ENCODE peak calls at places on chromosomes 4 and X, in six cellular contexts. One of them, this sample, is unnamed.

GRCh38 chrX:79557212-79557611 is 190.1 kb upstream of the ITM2A start:
- DNase-seq in AG08396: no peak
- DNase-seq in Right ventricle myocardium superior: no peak
- DNase-seq in NCI-H774: no peak
- DNase-seq in keratinocyte: no peak
- DNase-seq in stimulated activated CD8-positive, alpha-beta memory T cell treated with anti-CD3 and anti-CD28 coated beads, Interleukin-12 subunit alpha, Interleukin-12 subunit beta, amount 100 ng/mL, for 4 hours: no peak
- DNase-seq in this sample: no peak

GRCh38 chr4:139889901-139890300 is 224.3 kb downstream of the MGST2 start:
- DNase-seq in AG08396: no peak
- DNase-seq in keratinocyte: no peak
- DNase-seq in Right ventricle myocardium superior: no peak
- DNase-seq in NCI-H774: no peak
- DNase-seq in stimulated activated CD8-positive, alpha-beta memory T cell treated with anti-CD3 and anti-CD28 coated beads, Interleukin-12 subunit alpha, Interleukin-12 subunit beta, amount 100 ng/mL, for 4 hours: no peak
- DNase-seq in this sample: no peak

GRCh38 chr4:665381-665750 is 8.7 kb downstream of the ATP5ME start:
- DNase-seq in keratinocyte: no peak
- DNase-seq in NCI-H774: no peak
- DNase-seq in Right ventricle myocardium superior: peak
- DNase-seq in stimulated activated CD8-positive, alpha-beta memory T cell treated with anti-CD3 and anti-CD28 coated beads, Interleukin-12 subunit alpha, Interleukin-12 subunit beta, amount 100 ng/mL, for 4 hours: no peak
- DNase-seq in AG08396: no peak
- DNase-seq in this sample: no peak

GRCh38 chrX:22577181-22577580 is 304.5 kb downstream of the CBLL2 start:
- DNase-seq in stimulated activated CD8-positive, alpha-beta memory T cell treated with anti-CD3 and anti-CD28 coated beads, Interleukin-12 subunit alpha, Interleukin-12 subunit beta, amount 100 ng/mL, for 4 hours: no peak
- DNase-seq in Right ventricle myocardium superior: no peak
- DNase-seq in AG08396: peak
- DNase-seq in NCI-H774: no peak
- DNase-seq in keratinocyte: peak
- DNase-seq in this sample: no peak

GRCh38 chr4:180434131-180434895 is 1808.9 kb upstream of the TENM3 start:
- DNase-seq in AG08396: no peak
- DNase-seq in keratinocyte: no peak
- DNase-seq in Right ventricle myocardium superior: no peak
- DNase-seq in NCI-H774: no peak
- DNase-seq in stimulated activated CD8-positive, alpha-beta memory T cell treated with anti-CD3 and anti-CD28 coated beads, Interleukin-12 subunit alpha, Interleukin-12 subunit beta, amount 100 ng/mL, for 4 hours: no peak
- DNase-seq in this sample: no peak

GRCh38 chr4:104735174-104735573 is 240.5 kb upstream of the CXXC4 start:
- DNase-seq in AG08396: no peak
- DNase-seq in Right ventricle myocardium superior: no peak
- DNase-seq in stimulated activated CD8-positive, alpha-beta memory T cell treated with anti-CD3 and anti-CD28 coated beads, Interleukin-12 subunit alpha, Interleukin-12 subunit beta, amount 100 ng/mL, for 4 hours: no peak
- DNase-seq in NCI-H774: no peak
- DNase-seq in keratinocyte: no peak
- DNase-seq in this sample: no peak

GRCh38 chr4:180059216-180059881 is 2183.9 kb upstream of the TENM3 start:
- DNase-seq in Right ventricle myocardium superior: no peak
- DNase-seq in keratinocyte: no peak
- DNase-seq in NCI-H774: no peak
- DNase-seq in AG08396: peak
- DNase-seq in stimulated activated CD8-positive, alpha-beta memory T cell treated with anti-CD3 and anti-CD28 coated beads, Interleukin-12 subunit alpha, Interleukin-12 subunit beta, amount 100 ng/mL, for 4 hours: no peak
- DNase-seq in this sample: peak

GRCh38 chrX:20399728-20400414 is 133.2 kb upstream of the RPS6KA3 start:
- DNase-seq in AG08396: no peak
- DNase-seq in Right ventricle myocardium superior: no peak
- DNase-seq in NCI-H774: no peak
- DNase-seq in keratinocyte: no peak
- DNase-seq in stimulated activated CD8-positive, alpha-beta memory T cell treated with anti-CD3 and anti-CD28 coated beads, Interleukin-12 subunit alpha, Interleukin-12 subunit beta, amount 100 ng/mL, for 4 hours: no peak
- DNase-seq in this sample: no peak

GRCh38 chr4:7647932-7648812 is 213.4 kb upstream of the PSAPL1 start:
- DNase-seq in NCI-H774: no peak
- DNase-seq in AG08396: peak
- DNase-seq in keratinocyte: no peak
- DNase-seq in Right ventricle myocardium superior: no peak
- DNase-seq in stimulated activated CD8-positive, alpha-beta memory T cell treated with anti-CD3 and anti-CD28 coated beads, Interleukin-12 subunit alpha, Interleukin-12 subunit beta, amount 100 ng/mL, for 4 hours: no peak
- DNase-seq in this sample: no peak

GRCh38 chr4:55722132-55722531 is 86.0 kb upstream of the NMU start:
- DNase-seq in AG08396: no peak
- DNase-seq in NCI-H774: no peak
- DNase-seq in Right ventricle myocardium superior: no peak
- DNase-seq in keratinocyte: no peak
- DNase-seq in stimulated activated CD8-positive, alpha-beta memory T cell treated with anti-CD3 and anti-CD28 coated beads, Interleukin-12 subunit alpha, Interleukin-12 subunit beta, amount 100 ng/mL, for 4 hours: no peak
- DNase-seq in this sample: no peak

GRCh38 chr4:168859100-168859499 is 151.0 kb downstream of the CBR4 start:
- DNase-seq in stimulated activated CD8-positive, alpha-beta memory T cell treated with anti-CD3 and anti-CD28 coated beads, Interleukin-12 subunit alpha, Interleukin-12 subunit beta, amount 100 ng/mL, for 4 hours: no peak
- DNase-seq in NCI-H774: no peak
- DNase-seq in Right ventricle myocardium superior: no peak
- DNase-seq in keratinocyte: no peak
- DNase-seq in AG08396: no peak
- DNase-seq in this sample: no peak

GRCh38 chr4:127219247-127219646 is 413.5 kb upstream of the INTU start:
- DNase-seq in stimulated activated CD8-positive, alpha-beta memory T cell treated with anti-CD3 and anti-CD28 coated beads, Interleukin-12 subunit alpha, Interleukin-12 subunit beta, amount 100 ng/mL, for 4 hours: no peak
- DNase-seq in Right ventricle myocardium superior: no peak
- DNase-seq in AG08396: no peak
- DNase-seq in keratinocyte: no peak
- DNase-seq in NCI-H774: no peak
- DNase-seq in this sample: no peak

GRCh38 chr4:41212221-41213203 is 1.8 kb downstream of the APBB2 start:
- DNase-seq in AG08396: peak
- DNase-seq in Right ventricle myocardium superior: no peak
- DNase-seq in keratinocyte: no peak
- DNase-seq in stimulated activated CD8-positive, alpha-beta memory T cell treated with anti-CD3 and anti-CD28 coated beads, Interleukin-12 subunit alpha, Interleukin-12 subunit beta, amount 100 ng/mL, for 4 hours: no peak
- DNase-seq in NCI-H774: peak
- DNase-seq in this sample: peak

GRCh38 chr4:157992948-157993839 is 179.6 kb downstream of the GASK1B start:
- DNase-seq in AG08396: no peak
- DNase-seq in Right ventricle myocardium superior: no peak
- DNase-seq in keratinocyte: no peak
- DNase-seq in stimulated activated CD8-positive, alpha-beta memory T cell treated with anti-CD3 and anti-CD28 coated beads, Interleukin-12 subunit alpha, Interleukin-12 subunit beta, amount 100 ng/mL, for 4 hours: no peak
- DNase-seq in NCI-H774: no peak
- DNase-seq in this sample: no peak

GRCh38 chr4:48681856-48682255 is 98.2 kb downstream of the FRYL start:
- DNase-seq in AG08396: no peak
- DNase-seq in stimulated activated CD8-positive, alpha-beta memory T cell treated with anti-CD3 and anti-CD28 coated beads, Interleukin-12 subunit alpha, Interleukin-12 subunit beta, amount 100 ng/mL, for 4 hours: no peak
- DNase-seq in Right ventricle myocardium superior: no peak
- DNase-seq in keratinocyte: no peak
- DNase-seq in NCI-H774: no peak
- DNase-seq in this sample: no peak

GRCh38 chr4:178306565-178306964 is 864.3 kb upstream of the AGA start:
- DNase-seq in Right ventricle myocardium superior: no peak
- DNase-seq in AG08396: no peak
- DNase-seq in NCI-H774: no peak
- DNase-seq in stimulated activated CD8-positive, alpha-beta memory T cell treated with anti-CD3 and anti-CD28 coated beads, Interleukin-12 subunit alpha, Interleukin-12 subunit beta, amount 100 ng/mL, for 4 hours: no peak
- DNase-seq in keratinocyte: no peak
- DNase-seq in this sample: no peak

GRCh38 chrX:145673851-145674250 is 143.8 kb upstream of the SLITRK2 start:
- DNase-seq in AG08396: no peak
- DNase-seq in NCI-H774: no peak
- DNase-seq in keratinocyte: no peak
- DNase-seq in Right ventricle myocardium superior: no peak
- DNase-seq in stimulated activated CD8-positive, alpha-beta memory T cell treated with anti-CD3 and anti-CD28 coated beads, Interleukin-12 subunit alpha, Interleukin-12 subunit beta, amount 100 ng/mL, for 4 hours: no peak
- DNase-seq in this sample: no peak

GRCh38 chr4:73856518-73856917 is 3.4 kb downstream of the PF4V1 start:
- DNase-seq in stimulated activated CD8-positive, alpha-beta memory T cell treated with anti-CD3 and anti-CD28 coated beads, Interleukin-12 subunit alpha, Interleukin-12 subunit beta, amount 100 ng/mL, for 4 hours: no peak
- DNase-seq in NCI-H774: no peak
- DNase-seq in Right ventricle myocardium superior: no peak
- DNase-seq in keratinocyte: no peak
- DNase-seq in AG08396: no peak
- DNase-seq in this sample: no peak

GRCh38 chr4:128061566-128062536 is 739 bp downstream of the LARP1B start:
- DNase-seq in AG08396: peak
- DNase-seq in stimulated activated CD8-positive, alpha-beta memory T cell treated with anti-CD3 and anti-CD28 coated beads, Interleukin-12 subunit alpha, Interleukin-12 subunit beta, amount 100 ng/mL, for 4 hours: peak
- DNase-seq in keratinocyte: no peak
- DNase-seq in Right ventricle myocardium superior: peak
- DNase-seq in NCI-H774: peak
- DNase-seq in this sample: peak

This sample was measured in 8988T.